ENCODE peak calls at places on chromosomes 13 and 19, in four cellular contexts. G is myocyte, I is amygdala, Z is T-helper 1 cell. T is an unnamed sample.

GRCh38 chr19:49160450-49161189 is 3.0 kb downstream of the TRPM4 start:
- DNase-seq in G (no peak), I (no peak), Z (no peak), T (no peak)

GRCh38 chr13:31965361-31966066 is 66.1 kb upstream of the FRY start:
- DNase-seq in I (no peak), Z (no peak), G (no peak), T (no peak)

GRCh38 chr13:33105387-33106005 is 89.3 kb downstream of the KL start:
- DNase-seq in I (no peak), Z (no peak), G (no peak), T (no peak)

GRCh38 chr19:46955813-46956371 is 63.7 kb upstream of the NPAS1 start:
- DNase-seq in G (no peak), I (no peak), Z (no peak), T (no peak)

GRCh38 chr13:29754486-29754806 is 96.0 kb downstream of the UBL3 start:
- DNase-seq in G (peak), I (no peak), Z (no peak), T (no peak)

GRCh38 chr13:40189426-40189825 is 477.0 kb downstream of the FOXO1 start:
- DNase-seq in I (no peak), G (no peak), Z (no peak), T (no peak)

GRCh38 chr13:23020246-23020843 is 160.4 kb upstream of the SGCG start:
- DNase-seq in Z (no peak), I (no peak), G (peak), T (peak)

GRCh38 chr13:36323951-36324566 is 22.1 kb downstream of the SPART start:
- DNase-seq in G (peak), Z (no peak), I (no peak), T (no peak)

GRCh38 chr19:19256072-19256969 is 16.8 kb downstream of the TM6SF2 start:
- DNase-seq in I (no peak), Z (no peak), G (no peak), T (no peak)

GRCh38 chr13:102846261-102847015 is 606 bp downstream of the ERCC5 start:
- DNase-seq in I (peak), G (peak), Z (no peak), T (peak)

GRCh38 chr19:41264581-41265375 is 606 bp downstream of the HNRNPUL1 start:
- DNase-seq in Z (peak), I (no peak), G (peak), T (peak)

GRCh38 chr19:18596752-18597157 is 8.2 kb downstream of the REX1BD start:
- DNase-seq in I (no peak), Z (no peak), G (no peak), T (no peak)

GRCh38 chr13:72097568-72097967 is 230.6 kb upstream of the DACH1 start:
- DNase-seq in G (peak), I (no peak), Z (no peak), T (no peak)

GRCh38 chr19:34502582-34503545 is 21.3 kb downstream of the WTIP start:
- DNase-seq in Z (no peak), I (no peak), G (no peak), T (no peak)

GRCh38 chr19:52961981-52962380 is 700 bp downstream of the ZNF816 start:
- DNase-seq in Z (no peak), I (no peak), G (no peak), T (no peak)

GRCh38 chr13:95385808-95386207 is 84.6 kb upstream of the ABCC4 start:
- DNase-seq in Z (no peak), G (peak), I (no peak), T (no peak)

GRCh38 chr19:55898911-55899310 is 33.2 kb downstream of the NLRP13 start:
- DNase-seq in I (no peak), Z (no peak), G (no peak), T (no peak)

GRCh38 chr19:12723643-12724426 is at the start of gene TNPO2:
- DNase-seq in G (peak), I (peak), Z (no peak), T (peak)

GRCh38 chr19:4149518-4150288 is 3.7 kb upstream of the CREB3L3 start:
- DNase-seq in G (no peak), Z (no peak), I (no peak), T (no peak)

GRCh38 chr19:15332311-15332996 is at the start of gene BRD4:
- DNase-seq in I (peak), G (peak), Z (peak), T (peak)

GRCh38 chr19:39408392-39409206 is 2.0 kb downstream of the ZFP36 start:
- DNase-seq in G (peak), Z (no peak), I (no peak), T (peak)

GRCh38 chr13:45474584-45475454 is 10.1 kb downstream of the COG3 start:
- DNase-seq in I (no peak), G (no peak), Z (no peak), T (no peak)

GRCh38 chr13:72868229-72868628 is 86.3 kb downstream of the PIBF1 start:
- DNase-seq in G (no peak), Z (no peak), I (no peak), T (no peak)

GRCh38 chr13:102830646-102831045 is 15.2 kb upstream of the ERCC5 start:
- DNase-seq in I (no peak), Z (no peak), G (no peak), T (no peak)

GRCh38 chr19:31598730-31599238 is 249.5 kb upstream of the TSHZ3 start:
- DNase-seq in Z (no peak), G (no peak), I (no peak), T (no peak)

GRCh38 chr19:31262673-31263308 is 86.4 kb downstream of the TSHZ3 start:
- DNase-seq in Z (no peak), I (no peak), G (peak), T (no peak)

GRCh38 chr19:3387645-3388589 is 21.5 kb downstream of the NFIC start:
- DNase-seq in Z (no peak), I (peak), G (peak), T (no peak)

GRCh38 chr13:44068737-44069136 is 189.0 kb downstream of the LACC1 start:
- DNase-seq in I (no peak), Z (no peak), G (peak), T (no peak)

GRCh38 chr19:14479985-14480694 is 5.0 kb upstream of the PTGER1 start:
- DNase-seq in G (no peak), Z (peak), I (no peak), T (peak)

GRCh38 chr19:30781047-30781446 is 408.9 kb downstream of the ZNF536 start:
- DNase-seq in G (no peak), Z (no peak), I (no peak), T (no peak)

GRCh38 chr13:63088226-63088625 is 1672.6 kb upstream of the PCDH20 start:
- DNase-seq in Z (no peak), G (no peak), I (no peak), T (no peak)

GRCh38 chr19:3360494-3361383 is 5.6 kb upstream of the NFIC start:
- DNase-seq in I (peak), G (peak), Z (peak), T (peak)

GRCh38 chr19:1000591-1001537 is 645 bp downstream of the GRIN3B start:
- DNase-seq in I (no peak), G (no peak), Z (no peak), T (no peak)

GRCh38 chr13:51315658-51316057 is 23.8 kb upstream of the SERPINE3 start:
- DNase-seq in Z (no peak), I (no peak), G (peak), T (no peak)

GRCh38 chr13:31172535-31172934 is 10.8 kb upstream of the HSPH1 start:
- DNase-seq in Z (no peak), I (no peak), G (peak), T (no peak)